ENCODE peak calls at places on chromosomes 4 and X, in four cellular contexts. V, E, I and N are unnamed samples.

GRCh38 chr4:179196511-179196910 is 1754.3 kb upstream of the AGA start:
- DNase-seq in I (no peak), E (no peak), V (no peak), N (peak; percentile 18)

GRCh38 chr4:21806991-21807390 is 141.6 kb downstream of the KCNIP4 start:
- DNase-seq in V (no peak), E (no peak), I (no peak), N (no peak)

GRCh38 chr4:26839016-26839415 is 21.6 kb upstream of the STIM2 start:
- DNase-seq in V (no peak), I (no peak), E (no peak), N (no peak)

GRCh38 chr4:1410491-1411325 is 4.5 kb upstream of the NKX1-1 start:
- DNase-seq in V (no peak), E (peak; percentile 93), I (peak; percentile 52), N (peak; percentile 97)

GRCh38 chr4:117873779-117874178 is 160.5 kb upstream of the NDST3 start:
- DNase-seq in I (no peak), V (no peak), E (no peak), N (no peak)

GRCh38 chr4:146577111-146577510 is 55.4 kb upstream of the SLC10A7 start:
- DNase-seq in V (no peak), I (no peak), E (no peak), N (no peak)

GRCh38 chr4:62457356-62457755 is 1257.2 kb downstream of the ADGRL3 start:
- DNase-seq in I (no peak), E (no peak), V (no peak), N (no peak)

GRCh38 chr4:124262211-124263179 is 450.0 kb downstream of the ANKRD50 start:
- DNase-seq in E (peak; percentile 64), I (peak; percentile 76), V (peak; percentile 73), N (peak; percentile 84)

GRCh38 chr4:173990126-173990878 is 293.2 kb downstream of the FBXO8 start:
- DNase-seq in V (no peak), I (no peak), E (peak; percentile 27), N (peak; percentile 75)

GRCh38 chr4:16785800-16786527 is 112.5 kb downstream of the LDB2 start:
- DNase-seq in V (no peak), I (no peak), E (no peak), N (peak; percentile 16)

GRCh38 chr4:1784789-1785591 is 8.1 kb upstream of the FGFR3 start:
- DNase-seq in V (no peak), E (no peak), I (no peak), N (no peak)

GRCh38 chr4:113781439-113782040 is 20.0 kb upstream of the CAMK2D start:
- DNase-seq in E (no peak), I (peak; percentile 30), V (no peak), N (peak; percentile 14)

GRCh38 chr4:6110681-6111353 is 89.5 kb downstream of the JAKMIP1 start:
- DNase-seq in I (no peak), E (no peak), V (no peak), N (no peak)

GRCh38 chr4:48602222-48602621 is 112.2 kb downstream of the ZAR1 start:
- DNase-seq in I (no peak), E (no peak), V (no peak), N (no peak)

GRCh38 chrX:11397680-11398079 is 104.5 kb downstream of the AMELX start:
- DNase-seq in V (no peak), I (no peak), E (no peak), N (no peak)

GRCh38 chr4:175639346-175639745 is 172.7 kb downstream of the GPM6A start:
- DNase-seq in I (no peak), V (no peak), E (no peak), N (no peak)

GRCh38 chrX:24025741-24026402 is 1.1 kb downstream of the KLHL15 start:
- DNase-seq in V (peak; percentile 65), I (peak; percentile 25), E (no peak), N (no peak)

GRCh38 chr4:8682296-8682695 is 89.7 kb downstream of the CPZ start:
- DNase-seq in V (no peak), I (no peak), E (no peak), N (no peak)

GRCh38 chr4:184477201-184477999 is 3.0 kb upstream of the IRF2 start:
- DNase-seq in I (no peak), E (no peak), V (no peak), N (peak; percentile 17)

GRCh38 chr4:70892086-70892769 is 9.9 kb upstream of the MOB1B start:
- DNase-seq in E (no peak), I (no peak), V (no peak), N (no peak)

GRCh38 chr4:14827111-14827510 is 175.2 kb upstream of the CPEB2 start:
- DNase-seq in I (no peak), E (no peak), V (no peak), N (no peak)

GRCh38 chr4:61200991-61201526 is 933 bp downstream of the ADGRL3 start:
- DNase-seq in E (peak; percentile 33), I (peak; percentile 30), V (no peak), N (peak; percentile 63)

GRCh38 chr4:109559625-109559982 is 442 bp upstream of the MCUB start:
- DNase-seq in E (no peak), I (peak; percentile 19), V (peak; percentile 36), N (no peak)

GRCh38 chr4:118032691-118033090 is 1.6 kb upstream of the NDST3 start:
- DNase-seq in V (no peak), E (no peak), I (no peak), N (no peak)

GRCh38 chrX:19193584-19193983 is 71.3 kb upstream of the ADGRG2 start:
- DNase-seq in I (no peak), E (no peak), V (no peak), N (no peak)

GRCh38 chrX:21176927-21177571 is 197.2 kb upstream of the CNKSR2 start:
- DNase-seq in V (no peak), E (no peak), I (no peak), N (no peak)

GRCh38 chrX:153875391-153876111 is 10.4 kb downstream of the L1CAM start:
- DNase-seq in V (peak; percentile 47), E (peak; percentile 69), I (peak; percentile 41), N (peak; percentile 82)

GRCh38 chrX:52262195-52262546 is 77.5 kb downstream of the MAGED4 start:
- DNase-seq in V (no peak), E (no peak), I (no peak), N (no peak)

GRCh38 chrX:130726661-130727060 is 176.3 kb downstream of the ENOX2 start:
- DNase-seq in V (no peak), E (no peak), I (no peak), N (no peak)

GRCh38 chr4:4693258-4693657 is 151.4 kb upstream of the STX18 start:
- DNase-seq in V (no peak), I (no peak), E (no peak), N (no peak)

GRCh38 chrX:146881521-146881920 is 67.0 kb upstream of the CXorf51A start:
- DNase-seq in V (no peak), I (no peak), E (no peak), N (no peak)

GRCh38 chr4:129929052-129929451 is 833.1 kb downstream of the C4orf33 start:
- DNase-seq in E (no peak), V (no peak), I (peak; percentile 29), N (peak; percentile 45)

DNA sequence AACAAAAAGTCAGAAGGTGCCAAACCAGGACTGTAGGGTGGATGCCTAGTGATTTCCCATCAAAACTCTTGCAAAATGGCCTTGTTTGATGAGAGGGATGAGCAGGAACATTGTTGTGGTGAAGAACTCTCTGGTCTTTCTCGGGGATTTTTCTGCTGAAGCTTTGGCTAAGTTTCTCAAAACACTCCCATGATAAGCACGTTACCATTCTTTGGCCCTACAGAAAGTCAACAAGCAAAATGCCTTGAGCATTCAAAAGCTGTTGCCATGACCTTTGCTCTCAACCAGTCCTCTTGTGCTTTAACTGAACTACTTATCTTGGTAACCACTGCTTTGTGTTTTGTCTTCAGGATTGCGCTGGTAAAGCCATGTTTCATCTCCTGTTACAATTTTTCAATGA is 3.0 kb upstream of the SEC31A start:
- DNase-seq in I (no peak), E (no peak), V (no peak), N (no peak)
- H3K4me1 ChIP-seq in I (peaks cover 13% of the 10 kb centered on the region), E (no peaks in the 10 kb centered on the region), V (peaks cover 16% of the 10 kb centered on the region), N (peaks cover 23% of the 10 kb centered on the region)

DNA sequence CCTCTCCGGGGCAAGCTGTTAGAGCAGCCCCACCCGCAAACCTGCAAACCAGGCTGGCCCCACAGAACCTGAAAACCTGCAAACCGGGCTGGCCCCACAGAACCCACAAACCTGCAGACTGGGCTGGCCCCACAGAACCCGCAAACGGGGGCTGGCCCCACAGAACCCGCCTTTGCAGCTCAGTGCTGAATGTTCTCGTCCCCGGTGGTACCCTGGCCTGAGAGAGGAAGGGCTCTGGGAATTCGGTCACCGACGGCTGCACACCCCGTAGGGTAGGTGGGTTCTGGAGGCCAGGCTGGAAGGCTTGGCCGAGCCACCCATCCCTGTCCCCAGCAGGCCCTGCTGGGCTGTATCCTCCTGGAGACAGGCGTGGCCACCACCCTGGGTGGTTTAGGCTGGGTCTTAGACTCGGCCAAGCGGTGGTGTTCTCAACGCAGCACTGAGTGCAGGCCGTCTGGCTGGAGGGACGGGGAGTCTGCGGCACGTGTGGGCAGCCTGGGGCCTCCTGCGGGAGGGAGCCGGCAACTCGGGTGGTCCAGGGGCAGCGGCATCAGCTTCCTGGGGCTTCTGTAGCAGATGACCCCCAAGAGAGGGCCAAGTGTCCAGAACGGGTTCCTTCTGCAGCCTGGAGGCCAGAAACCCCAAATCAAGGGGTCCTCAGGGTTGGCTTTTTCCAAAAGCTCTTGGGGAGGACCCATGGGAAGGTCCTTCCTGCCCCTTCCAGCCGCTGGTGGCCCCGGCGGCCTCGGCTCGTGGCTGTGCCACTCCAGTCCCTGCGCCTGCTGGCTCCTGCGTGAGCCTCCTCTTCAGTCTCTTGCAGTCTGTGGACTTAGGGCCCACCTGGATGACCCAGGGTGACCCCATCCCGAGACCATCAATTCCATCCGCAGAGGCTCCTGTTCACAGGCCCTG is 15.6 kb downstream of the DOK7 start:
- DNase-seq in E (no peak), V (no peak), I (no peak), N (no peak)
- H3K27me3 ChIP-seq in E (peaks cover 19% of the 10 kb centered on the region), V (no peaks in the 10 kb centered on the region), I (peaks cover 25% of the 10 kb centered on the region), N (peaks cover 37% of the 10 kb centered on the region)

GRCh38 chrX:65688403-65688881 is 21.0 kb downstream of the MSN start:
- DNase-seq in E (no peak), I (no peak), V (no peak), N (no peak)
- H3K4me1 ChIP-seq in E (no peaks in the 10 kb centered on the region), I (no peaks in the 10 kb centered on the region), V (no peaks in the 10 kb centered on the region), N (no peaks in the 10 kb centered on the region)

GRCh38 chr4:41731569-41731968 is 17.0 kb downstream of the PHOX2B start:
- DNase-seq in V (no peak), I (no peak), E (no peak), N (no peak)

GRCh38 chr4:41723286-41723685 is 25.2 kb downstream of the PHOX2B start:
- DNase-seq in V (no peak), I (peak; percentile 75), E (no peak), N (no peak)

GRCh38 chr4:41728571-41728908 is 20.0 kb downstream of the PHOX2B start:
- DNase-seq in E (no peak), V (no peak), I (no peak), N (no peak)

GRCh38 chr4:41725254-41725653 is 23.3 kb downstream of the PHOX2B start:
- DNase-seq in I (no peak), V (no peak), E (no peak), N (peak; percentile 18)

DNA sequence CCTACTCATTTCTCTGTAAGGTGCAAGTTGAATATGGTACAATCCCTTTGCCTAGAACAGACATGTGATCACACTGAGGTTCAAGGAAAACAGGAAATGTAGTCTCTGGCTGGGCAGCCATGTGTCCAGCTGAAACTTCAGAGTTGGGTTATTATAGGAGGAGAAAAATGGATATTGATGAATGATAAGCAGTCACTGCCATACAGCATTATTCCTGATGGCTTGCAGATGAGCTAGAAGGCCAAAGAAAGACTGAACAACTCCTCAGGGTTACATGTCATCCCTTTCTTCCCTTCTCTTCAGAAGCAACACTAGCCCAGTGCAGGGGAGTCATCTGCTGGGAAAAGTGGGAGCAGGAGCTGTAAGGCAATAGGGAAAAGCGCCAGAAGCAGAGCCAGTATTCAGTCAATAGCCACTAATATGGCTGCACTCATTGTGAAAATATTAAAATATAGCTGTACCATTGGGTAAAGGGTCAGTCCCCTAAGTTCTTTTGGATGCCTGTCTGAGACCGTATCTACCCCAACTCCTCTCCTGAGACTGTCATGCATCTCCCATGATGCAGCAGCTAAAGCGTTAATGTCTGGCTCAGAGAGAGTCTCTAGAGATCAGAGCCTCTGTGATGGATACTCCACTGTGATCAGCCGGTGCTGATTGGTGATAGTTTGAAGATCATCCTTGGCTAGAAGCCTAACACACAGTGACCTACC is 20.5 kb downstream of the PHOX2B start:
- DNase-seq in I (no peak), E (no peak), V (no peak), N (no peak)
- H3K27me3 ChIP-seq in I (no peaks in the 10 kb centered on the region), E (peaks cover 52% of the 10 kb centered on the region), V (no peaks in the 10 kb centered on the region), N (peaks cover 95% of the 10 kb centered on the region)